ENCODE peak calls at places on chromosomes 4 and X, in six cellular contexts. D is left ventricle myocardium superior, W is NCI-H524, P is HFF-Myc, T is HuH-7.5, M is omental fat pad. C is an unnamed sample.

GRCh38 chr4:78298618-78299017 is 241.5 kb downstream of the FRAS1 start:
- DNase-seq in D (no peak), W (no peak), P (no peak), T (no peak), M (no peak), C (no peak)

GRCh38 chrX:66638591-66639500 is at the start of gene EDA2R:
- DNase-seq in D (no peak), W (no peak), P (peak; percentile 85), T (no peak), M (no peak), C (peak; percentile 1)

GRCh38 chr4:116952530-116953108 is 132.8 kb downstream of the TRAM1L1 start:
- DNase-seq in D (no peak), W (no peak), P (no peak), T (no peak), M (no peak), C (no peak)

GRCh38 chrX:101749436-101749835 is 89.8 kb upstream of the ARMCX2 start:
- DNase-seq in D (no peak), W (no peak), P (no peak), T (no peak), M (no peak), C (no peak)

GRCh38 chr4:68872442-68873217 is 56.8 kb downstream of the UGT2B10 start:
- DNase-seq in D (no peak), W (peak; percentile 26), P (no peak), T (no peak), M (no peak), C (no peak)

GRCh38 chr4:26406346-26406975 is 83.8 kb downstream of the CCKAR start:
- DNase-seq in D (no peak), W (peak; percentile 18), P (no peak), T (no peak), M (no peak), C (no peak)

GRCh38 chr4:42995343-42995944 is 102.9 kb downstream of the GRXCR1 start:
- DNase-seq in D (no peak), W (peak; percentile 76), P (peak; percentile 1), T (peak; percentile 17), M (no peak), C (peak; percentile 17)

GRCh38 chrX:151004085-151004484 is 20.9 kb downstream of the HMGB3 start:
- DNase-seq in D (no peak), W (peak; percentile 41), P (no peak), T (no peak), M (no peak), C (no peak)

GRCh38 chrX:152907084-152907651 is 9.3 kb downstream of the ZNF185 start:
- DNase-seq in D (no peak), W (peak; percentile 74), P (no peak), T (no peak), M (no peak), C (no peak)

GRCh38 chrX:28591542-28591941 is 4.3 kb downstream of the IL1RAPL1 start:
- DNase-seq in D (no peak), W (no peak), P (no peak), T (no peak), M (no peak), C (no peak)

GRCh38 chr4:174154455-174154854 is 129.0 kb downstream of the FBXO8 start:
- DNase-seq in D (no peak), W (peak; percentile 4), P (no peak), T (no peak), M (no peak), C (no peak)

GRCh38 chr4:54657556-54658313 is at the start of gene KIT:
- DNase-seq in D (peak; percentile 60), W (peak; percentile 75), P (no peak), T (no peak), M (no peak), C (no peak)

GRCh38 chrX:134773041-134773440 is 114.8 kb upstream of the PLAC1 start:
- DNase-seq in D (no peak), W (no peak), P (no peak), T (no peak), M (no peak), C (no peak)

GRCh38 chr4:7651461-7651921 is 216.8 kb upstream of the PSAPL1 start:
- DNase-seq in D (peak; percentile 57), W (peak; percentile 47), P (no peak), T (no peak), M (no peak), C (no peak)

GRCh38 chr4:118410143-118410542 is 57.3 kb upstream of the PRSS12 start:
- DNase-seq in D (no peak), W (peak; percentile 43), P (no peak), T (no peak), M (no peak), C (no peak)

GRCh38 chr4:1979477-1980196 is 29.1 kb downstream of the NELFA start:
- DNase-seq in D (no peak), W (no peak), P (no peak), T (no peak), M (no peak), C (no peak)

GRCh38 chrX:38561951-38562719 is 793 bp downstream of the TSPAN7 start:
- DNase-seq in D (peak; percentile 29), W (peak; percentile 85), P (no peak), T (no peak), M (no peak), C (no peak)

GRCh38 chrX:45143455-45143854 is 57.2 kb downstream of the DIPK2B start:
- DNase-seq in D (no peak), W (no peak), P (no peak), T (no peak), M (no peak), C (no peak)

GRCh38 chr4:67396008-67396407 is 149.3 kb downstream of the CENPC start:
- DNase-seq in D (no peak), W (no peak), P (no peak), T (no peak), M (no peak), C (no peak)

GRCh38 chrX:40227111-40227510 is 129.4 kb upstream of the BCOR start:
- DNase-seq in D (no peak), W (no peak), P (no peak), T (no peak), M (no peak), C (no peak)